ENCODE peak calls at places on chromosome 5, in ten cellular contexts. D is activated gamma-delta T cell treated with anti-CD3 and anti-CD28 coated beads, Interleukin-2, amount 50 U/mL, for 16 hours; K is GDM1; H is lung microvascular endothelial cell; V is AG08395; G is cardiac fibroblast; Q is Peyer's patch; M is central memory CD4-positive, alpha-beta T cell; Z is C1 segment of cervical spinal cord; A is HCT116. P is an unnamed sample.

GRCh38 chr5:178389796-178390195 is 157.2 kb upstream of the PHYKPL start:
- DNase-seq in V (no peak), D (no peak), G (no peak), Q (peak), K (no peak), H (no peak), Z (no peak), M (no peak), A (no peak), P (no peak)

GRCh38 chr5:56480305-56481146 is 247.4 kb upstream of the ANKRD55 start:
- DNase-seq in Z (peak), H (peak), K (no peak), M (peak), V (peak), A (no peak), G (peak), Q (peak), D (no peak), P (peak)

GRCh38 chr5:68499952-68500351 is 284.4 kb downstream of the PIK3R1 start:
- DNase-seq in Z (no peak), H (no peak), A (no peak), D (no peak), Q (no peak), M (no peak), V (peak), K (no peak), G (peak), P (no peak)

GRCh38 chr5:141805874-141806273 is 72.3 kb downstream of the PCDH1 start:
- DNase-seq in A (no peak), H (no peak), Q (no peak), K (no peak), D (no peak), Z (no peak), V (no peak), G (peak), M (no peak), P (peak)

GRCh38 chr5:55159763-55160492 is at the start of gene GPX8:
- DNase-seq in G (peak), A (peak), K (no peak), V (peak), Q (no peak), M (peak), D (no peak), Z (no peak), H (peak), P (peak)

GRCh38 chr5:61200582-61201155 is 38.4 kb upstream of the SMIM15 start:
- DNase-seq in H (no peak), V (no peak), A (no peak), K (no peak), M (no peak), Q (no peak), G (peak), Z (no peak), D (no peak), P (no peak)

GRCh38 chr5:85545129-85545528 is 1072.6 kb upstream of the COX7C start:
- DNase-seq in H (no peak), Z (no peak), M (no peak), V (no peak), D (no peak), Q (no peak), K (no peak), A (no peak), G (no peak), P (no peak)

GRCh38 chr5:107072440-107072839 is 598.3 kb downstream of the EFNA5 start:
- DNase-seq in M (no peak), H (no peak), Z (no peak), A (no peak), K (no peak), V (no peak), G (no peak), Q (no peak), D (no peak), P (no peak)